ENCODE peak calls at places on chromosomes 11 and 22, in six cellular contexts. F, E, K, D, Z and O are unnamed samples.

GRCh38 chr11:117045956-117046355 is 52.3 kb downstream of the SIK3 start:
- DNase-seq in D (peak; percentile 77), K (no peak), E (peak; percentile 74), Z (no peak), F (no peak), O (no peak)

GRCh38 chr11:72306186-72306585 is 62.2 kb upstream of the PHOX2A start:
- DNase-seq in Z (no peak), D (no peak), K (no peak), F (no peak), E (peak; percentile 10), O (no peak)

GRCh38 chr22:47813661-47814060 is 1051.2 kb downstream of the TBC1D22A start:
- DNase-seq in D (no peak), K (no peak), F (no peak), E (no peak), Z (peak; percentile 9), O (no peak)

GRCh38 chr11:33719587-33719986 is 16.6 kb downstream of the CD59 start:
- DNase-seq in E (no peak), Z (no peak), D (no peak), F (no peak), K (no peak), O (no peak)

GRCh38 chr11:134725211-134725610 is 313.2 kb upstream of the B3GAT1 start:
- DNase-seq in F (no peak), K (no peak), E (no peak), Z (no peak), D (no peak), O (no peak)

GRCh38 chr22:33539202-33539901 is 380.9 kb downstream of the LARGE1 start:
- DNase-seq in Z (no peak), F (no peak), D (no peak), E (no peak), K (no peak), O (no peak)

GRCh38 chr22:48045369-48045768 is 1282.9 kb downstream of the TBC1D22A start:
- DNase-seq in E (no peak), F (no peak), K (no peak), Z (no peak), D (no peak), O (no peak)

GRCh38 chr22:35085621-35086020 is 19.7 kb downstream of the ISX start:
- DNase-seq in D (no peak), K (no peak), Z (no peak), F (no peak), E (no peak), O (no peak)

GRCh38 chr11:3994030-3994640 is 100.5 kb upstream of the RRM1 start:
- DNase-seq in K (peak; percentile 27), E (no peak), Z (no peak), D (peak; percentile 50), F (no peak), O (no peak)

GRCh38 chr11:5234390-5234834 is at the start of gene HBD:
- DNase-seq in K (no peak), D (no peak), Z (no peak), E (peak; percentile 71), F (no peak), O (no peak)

GRCh38 chr22:50456466-50457234 is 18.2 kb downstream of the SBF1 start:
- DNase-seq in F (no peak), K (no peak), Z (no peak), E (no peak), D (no peak), O (no peak)

GRCh38 chr11:66113132-66113856 is 43.2 kb downstream of the PACS1 start:
- DNase-seq in D (peak; percentile 93), F (no peak), E (peak; percentile 75), K (no peak), Z (no peak), O (no peak)

GRCh38 chr11:95451682-95452081 is 220.7 kb upstream of the SESN3 start:
- DNase-seq in F (no peak), E (peak; percentile 98), Z (no peak), D (peak; percentile 91), K (no peak), O (no peak)

GRCh38 chr11:80815752-80816453 is 1375.1 kb upstream of the TENM4 start:
- DNase-seq in Z (no peak), K (no peak), D (no peak), F (no peak), E (no peak), O (no peak)

GRCh38 chr11:9664276-9665171 is 647 bp downstream of the SWAP70 start:
- DNase-seq in E (peak; percentile 72), D (peak; percentile 52), Z (peak; percentile 62), F (peak; percentile 52), K (no peak), O (peak; percentile 73)

GRCh38 chr22:50314455-50315288 is 7.2 kb upstream of the PLXNB2 start:
- DNase-seq in F (peak; percentile 60), E (no peak), Z (peak; percentile 82), D (no peak), K (peak; percentile 52), O (peak; percentile 89)

GRCh38 chr11:43503417-43503816 is 144.7 kb downstream of the TTC17 start:
- DNase-seq in K (no peak), F (no peak), D (no peak), Z (no peak), E (no peak), O (no peak)

GRCh38 chr11:66570117-66570825 is 1.9 kb upstream of the CTSF start:
- DNase-seq in F (no peak), D (no peak), K (no peak), Z (no peak), E (peak; percentile 12), O (no peak)

GRCh38 chr11:17744151-17744940 is 9.8 kb downstream of the KCNC1 start:
- DNase-seq in E (peak; percentile 18), Z (no peak), D (peak; percentile 33), K (no peak), F (no peak), O (no peak)

GRCh38 chr11:2413735-2414579 is 13.4 kb downstream of the TSSC4 start:
- DNase-seq in D (no peak), Z (no peak), E (no peak), F (no peak), K (no peak), O (no peak)

GRCh38 chr11:84412862-84413261 is 1126.7 kb upstream of the CCDC90B start:
- DNase-seq in K (no peak), E (no peak), F (no peak), D (no peak), Z (no peak), O (no peak)

GRCh38 chr11:60208951-60209350 is 26.1 kb upstream of the MS4A6A start:
- DNase-seq in K (no peak), E (no peak), Z (no peak), F (no peak), D (no peak), O (no peak)

GRCh38 chr11:12777208-12777874 is 103.1 kb downstream of the TEAD1 start:
- DNase-seq in Z (no peak), E (peak; percentile 36), K (no peak), F (no peak), D (peak; percentile 77), O (no peak)

GRCh38 chr11:75233688-75234295 is 6.8 kb upstream of the TPBGL start:
- DNase-seq in F (peak; percentile 32), D (peak; percentile 55), Z (peak; percentile 49), E (peak; percentile 71), K (peak; percentile 45), O (no peak)

GRCh38 chr11:126990716-126991480 is 9.7 kb downstream of the KIRREL3 start:
- DNase-seq in K (no peak), D (no peak), F (no peak), E (peak; percentile 27), Z (no peak), O (no peak)

GRCh38 chr11:61417670-61418069 is 12.1 kb downstream of the CPSF7 start:
- DNase-seq in K (no peak), F (no peak), Z (no peak), D (peak; percentile 28), E (peak; percentile 28), O (no peak)

GRCh38 chr11:61414547-61414946 is 15.2 kb downstream of the CPSF7 start:
- DNase-seq in K (no peak), Z (no peak), E (no peak), F (no peak), D (no peak), O (no peak)

GRCh38 chr11:61411589-61411988 is 18.2 kb downstream of the CPSF7 start:
- DNase-seq in E (no peak), F (no peak), K (no peak), Z (no peak), D (no peak), O (no peak)

GRCh38 chr11:61415381-61415780 is 14.4 kb downstream of the CPSF7 start:
- DNase-seq in F (no peak), Z (no peak), D (no peak), E (no peak), K (no peak), O (no peak)

GRCh38 chr11:61413496-61413895 is 16.3 kb downstream of the CPSF7 start:
- DNase-seq in K (no peak), F (no peak), E (peak; percentile 80), D (peak; percentile 70), Z (no peak), O (no peak)
- H3K4me3 ChIP-seq in K (no peak overlapping the region), F (no peak overlapping the region), E (no peak overlapping the region), D (no peak overlapping the region), Z (no peak overlapping the region), O (no peak overlapping the region)

GRCh38 chr22:37221424-37222336 is 9.4 kb upstream of the SSTR3 start:
- DNase-seq in K (no peak), E (no peak), F (no peak), D (no peak), Z (no peak), O (no peak)

GRCh38 chr22:37222440-37222971 is 10.2 kb upstream of the SSTR3 start:
- DNase-seq in Z (no peak), D (no peak), E (no peak), F (no peak), K (no peak), O (no peak)

GRCh38 chr22:37219534-37219933 is 7.3 kb upstream of the SSTR3 start:
- DNase-seq in K (no peak), F (no peak), Z (no peak), E (no peak), D (no peak), O (no peak)

GRCh38 chr22:37218771-37219411 is 6.6 kb upstream of the SSTR3 start:
- DNase-seq in E (no peak), F (no peak), Z (no peak), D (no peak), K (no peak), O (no peak)

GRCh38 chr22:37220543-37220968 is 8.3 kb upstream of the SSTR3 start:
- DNase-seq in F (no peak), D (no peak), Z (no peak), K (no peak), E (peak; percentile 28), O (no peak)
- H3K4me3 ChIP-seq in F (no peak overlapping the region), D (no peak overlapping the region), Z (no peak overlapping the region), K (no peak overlapping the region), E (no peak overlapping the region), O (no peak overlapping the region)

GRCh38 chr22:41367039-41367679 is 14.6 kb upstream of the TEF start:
- DNase-seq in D (peak; percentile 95), E (peak; percentile 96), Z (peak; percentile 98), K (peak; percentile 96), F (peak; percentile 98), O (peak; percentile 96)
- H3K4me3 ChIP-seq in D (peak overlapping the region; percentile 9), E (peak overlapping the region; percentile 79), Z (peak overlapping the region; percentile 16), K (peak overlapping the region; percentile 6), F (peak overlapping the region; percentile 47), O (no peak overlapping the region)

DNA sequence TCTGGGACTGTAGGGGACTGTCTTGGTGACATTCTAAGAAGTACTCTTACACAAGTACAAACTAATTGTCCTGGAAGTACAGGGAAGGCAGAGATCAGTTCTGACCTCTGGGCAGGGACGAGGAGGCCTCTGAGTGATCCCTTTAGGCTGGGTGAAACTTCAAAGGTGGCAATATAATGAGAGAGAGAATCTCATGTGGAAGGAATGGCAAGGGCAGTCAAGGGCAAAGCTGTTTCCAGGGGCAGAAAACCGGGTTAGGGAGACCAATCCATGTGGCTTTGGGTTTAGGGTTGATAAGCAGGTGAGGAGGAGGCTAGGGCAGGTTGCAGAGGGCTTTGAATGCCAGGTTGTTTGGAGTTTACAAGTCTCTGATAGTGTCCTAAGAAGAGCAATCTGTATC is 21.3 kb upstream of the MYH9 start:
- DNase-seq in D (no peak), E (no peak), F (no peak), K (no peak), Z (no peak), O (no peak)
- H3K4me3 ChIP-seq in D (no peak overlapping the region), E (no peak overlapping the region), F (no peak overlapping the region), K (no peak overlapping the region), Z (no peak overlapping the region), O (no peak overlapping the region)